ENCODE peak calls at places on chromosome 13, in four cellular contexts. One of them, this sample, is unnamed.

GRCh38 chr13:112576191-112576590 is 11.8 kb downstream of the TUBGCP3 start:
- DNase-seq in EL: no peak
- DNase-seq in fibroblast of lung: no peak
- DNase-seq in activated naive CD4-positive, alpha-beta T cell: no peak
- DNase-seq in this sample: no peak

GRCh38 chr13:100235311-100235901 is 146.5 kb downstream of the PCCA start:
- DNase-seq in EL: peak; percentile 57
- DNase-seq in fibroblast of lung: peak; percentile 43
- DNase-seq in activated naive CD4-positive, alpha-beta T cell: no peak
- DNase-seq in this sample: no peak

GRCh38 chr13:106858910-106859309 is 291.0 kb upstream of the ARGLU1 start:
- DNase-seq in EL: no peak
- DNase-seq in fibroblast of lung: no peak
- DNase-seq in activated naive CD4-positive, alpha-beta T cell: no peak
- DNase-seq in this sample: no peak

GRCh38 chr13:21620858-21621257 is 16.9 kb upstream of the MICU2 start:
- DNase-seq in EL: no peak
- DNase-seq in fibroblast of lung: no peak
- DNase-seq in activated naive CD4-positive, alpha-beta T cell: no peak
- DNase-seq in this sample: no peak

GRCh38 chr13:20814224-20814910 is 40.6 kb upstream of the EEF1AKMT1 start:
- DNase-seq in EL: peak; percentile 97
- DNase-seq in fibroblast of lung: peak; percentile 95
- DNase-seq in activated naive CD4-positive, alpha-beta T cell: no peak
- DNase-seq in this sample: no peak

GRCh38 chr13:106376411-106377112 is 158.9 kb downstream of the EFNB2 start:
- DNase-seq in EL: peak; percentile 96
- DNase-seq in fibroblast of lung: peak; percentile 98
- DNase-seq in activated naive CD4-positive, alpha-beta T cell: no peak
- DNase-seq in this sample: no peak

GRCh38 chr13:114104626-114105350 is 27.6 kb downstream of the RASA3 start:
- DNase-seq in EL: no peak
- DNase-seq in fibroblast of lung: no peak
- DNase-seq in activated naive CD4-positive, alpha-beta T cell: no peak
- DNase-seq in this sample: no peak

GRCh38 chr13:109718726-109719125 is 67.7 kb downstream of the IRS2 start:
- DNase-seq in EL: no peak
- DNase-seq in fibroblast of lung: no peak
- DNase-seq in activated naive CD4-positive, alpha-beta T cell: no peak
- DNase-seq in this sample: no peak

GRCh38 chr13:77415253-77416127 is 88.6 kb upstream of the MYCBP2 start:
- DNase-seq in EL: no peak
- DNase-seq in fibroblast of lung: no peak
- DNase-seq in activated naive CD4-positive, alpha-beta T cell: no peak
- DNase-seq in this sample: no peak

GRCh38 chr13:26558074-26558805 is 757 bp downstream of the WASF3 start:
- DNase-seq in EL: peak; percentile 28
- DNase-seq in fibroblast of lung: peak; percentile 26
- DNase-seq in activated naive CD4-positive, alpha-beta T cell: no peak
- DNase-seq in this sample: no peak

GRCh38 chr13:29239653-29240525 is 355.6 kb downstream of the SLC7A1 start:
- DNase-seq in EL: no peak
- DNase-seq in fibroblast of lung: no peak
- DNase-seq in activated naive CD4-positive, alpha-beta T cell: no peak
- DNase-seq in this sample: peak; percentile 31

GRCh38 chr13:95920485-95920884 is 132.7 kb downstream of the UGGT2 start:
- DNase-seq in EL: peak; percentile 35
- DNase-seq in fibroblast of lung: peak; percentile 53
- DNase-seq in activated naive CD4-positive, alpha-beta T cell: no peak
- DNase-seq in this sample: no peak